ENCODE peak calls at places on chromosome 21, in six cellular contexts. O is A549, L is mesenchymal stem cell, C is astrocyte, H is GM23248, Y is mucosa of descending colon. F is an unnamed sample.

GRCh38 chr21:25733859-25734653 is 648 bp downstream of the ATP5PF start:
- DNase-seq in O (no peak), L (peak), C (peak), H (peak), Y (no peak), F (no peak)

GRCh38 chr21:21921410-21922232 is 923.4 kb downstream of the NCAM2 start:
- DNase-seq in O (no peak), L (peak), C (peak), H (peak), Y (no peak), F (no peak)

GRCh38 chr21:15455819-15456462 is 273.8 kb upstream of the USP25 start:
- DNase-seq in O (no peak), L (no peak), C (no peak), H (no peak), Y (peak), F (no peak)

GRCh38 chr21:25735895-25736597 is 1.3 kb downstream of the GABPA start:
- DNase-seq in O (no peak), L (peak), C (peak), H (peak), Y (no peak), F (no peak)

GRCh38 chr21:26469789-26470188 is 103.3 kb downstream of the CYYR1 start:
- DNase-seq in O (no peak), L (peak), C (peak), H (peak), Y (no peak), F (no peak)

GRCh38 chr21:26107439-26107838 is 63.1 kb downstream of the APP start:
- DNase-seq in O (no peak), L (no peak), C (no peak), H (no peak), Y (no peak), F (no peak)

GRCh38 chr21:20258542-20258941 is 739.7 kb upstream of the NCAM2 start:
- DNase-seq in O (no peak), L (no peak), C (no peak), H (no peak), Y (no peak), F (no peak)

GRCh38 chr21:24050233-24050632 is 1557.0 kb downstream of the MRPL39 start:
- DNase-seq in O (no peak), L (no peak), C (no peak), H (no peak), Y (no peak), F (no peak)

GRCh38 chr21:42061195-42061865 is 9.8 kb upstream of the UMODL1 start:
- DNase-seq in O (no peak), L (no peak), C (no peak), H (no peak), Y (peak), F (peak)

GRCh38 chr21:38342734-38343133 is 85.9 kb downstream of the KCNJ15 start:
- DNase-seq in O (no peak), L (no peak), C (no peak), H (no peak), Y (no peak), F (no peak)

GRCh38 chr21:26140185-26140584 is 30.4 kb downstream of the APP start:
- DNase-seq in O (peak), L (peak), C (peak), H (peak), Y (no peak), F (no peak)

GRCh38 chr21:27250386-27250785 is 283.5 kb upstream of the ADAMTS5 start:
- DNase-seq in O (no peak), L (no peak), C (no peak), H (no peak), Y (no peak), F (no peak)

GRCh38 chr21:31557421-31557955 is 102.0 kb upstream of the SOD1 start:
- DNase-seq in O (no peak), L (no peak), C (no peak), H (no peak), Y (peak), F (no peak)
- H3K4me3 ChIP-seq in O (peak), L (peak), C (peak), H (no peak), Y (no peak), F (peak)

GRCh38 chr21:36704958-36705678 is 6.2 kb downstream of the SIM2 start:
- DNase-seq in O (no peak), L (no peak), C (no peak), H (no peak), Y (no peak), F (no peak)
- H3K4me3 ChIP-seq in O (no peak), L (no peak), C (no peak), H (no peak), Y (no peak), F (no peak)

DNA sequence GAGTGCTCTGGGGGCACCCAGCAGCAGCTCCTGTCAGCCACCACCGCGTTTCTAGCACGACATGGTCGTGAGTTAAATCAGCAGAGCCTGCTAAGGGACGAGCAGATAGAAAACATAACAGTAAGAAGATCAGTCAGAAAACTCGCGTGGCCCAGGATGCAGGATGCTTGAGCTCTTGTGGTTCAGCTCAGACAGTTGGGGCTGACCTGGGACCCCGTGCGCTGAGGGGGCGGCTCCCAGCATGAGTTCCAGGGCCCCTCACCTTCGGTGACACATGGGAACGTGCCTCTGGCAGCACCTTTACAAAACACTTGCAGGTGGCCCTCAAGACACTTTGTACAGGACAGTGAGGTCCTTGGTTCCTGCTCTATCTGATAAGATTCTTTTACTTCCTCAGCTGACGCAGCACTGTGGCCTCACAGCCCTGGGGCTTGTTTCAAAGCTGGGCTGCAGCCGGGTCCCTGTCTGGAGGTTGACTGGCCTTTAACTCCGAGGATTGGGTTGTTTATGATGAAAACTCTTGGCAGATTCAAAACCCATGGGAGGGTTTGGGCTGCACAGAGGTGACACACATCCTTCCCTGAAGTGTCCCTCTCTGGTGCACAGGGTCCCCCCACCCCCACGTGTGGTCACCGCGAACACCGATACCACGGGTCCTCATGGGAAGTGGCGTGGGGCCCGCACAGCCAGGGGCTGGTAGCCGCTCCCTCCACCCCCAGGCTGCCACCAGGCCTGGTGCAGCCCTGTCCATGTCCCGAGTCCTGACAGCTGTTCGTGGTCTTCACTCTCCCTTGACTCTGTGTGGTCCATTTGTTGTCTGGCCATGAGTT is 65.3 kb upstream of the COL6A1 start:
- DNase-seq in O (no peak), L (no peak), C (no peak), H (no peak), Y (no peak), F (no peak)
- H3K4me3 ChIP-seq in O (no peak), L (no peak), C (no peak), H (no peak), Y (no peak), F (no peak)

DNA sequence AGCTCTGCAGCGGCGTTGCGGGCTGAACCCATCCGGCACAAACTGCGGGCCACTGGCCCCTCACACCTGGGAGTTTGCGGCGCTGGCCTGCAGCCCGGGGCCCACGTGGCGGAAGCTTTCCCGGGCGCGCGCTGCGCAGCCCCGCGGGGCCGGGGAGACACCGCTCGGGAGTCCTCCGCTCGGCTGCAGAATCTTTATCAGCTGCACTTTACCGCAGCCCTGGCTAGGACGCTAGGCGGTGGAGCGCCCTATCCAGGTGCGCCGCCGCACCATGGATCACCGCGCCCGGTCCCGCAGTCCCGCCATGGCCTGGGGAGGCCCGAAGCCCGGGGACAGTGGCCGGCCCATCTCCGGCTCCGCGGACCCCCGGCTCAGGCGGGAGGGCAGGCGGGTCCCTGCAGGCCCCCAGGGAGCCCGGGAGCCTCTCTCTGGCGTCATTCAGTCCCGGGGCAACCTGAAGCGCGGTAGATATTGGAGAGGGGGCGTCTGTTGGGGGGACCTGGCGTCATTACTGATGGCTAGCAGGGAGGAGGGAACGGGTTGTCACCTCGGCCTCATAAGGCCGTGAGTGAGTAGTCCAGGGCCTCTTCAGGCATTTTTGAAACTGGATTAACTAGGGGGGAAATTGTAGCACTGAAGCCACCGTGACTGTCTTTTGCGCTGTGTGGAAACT is 5.7 kb upstream of the OLIG2 start:
- DNase-seq in O (no peak), L (no peak), C (no peak), H (no peak), Y (no peak), F (no peak)
- H3K4me3 ChIP-seq in O (no peak), L (no peak), C (no peak), H (no peak), Y (no peak), F (peak)

DNA sequence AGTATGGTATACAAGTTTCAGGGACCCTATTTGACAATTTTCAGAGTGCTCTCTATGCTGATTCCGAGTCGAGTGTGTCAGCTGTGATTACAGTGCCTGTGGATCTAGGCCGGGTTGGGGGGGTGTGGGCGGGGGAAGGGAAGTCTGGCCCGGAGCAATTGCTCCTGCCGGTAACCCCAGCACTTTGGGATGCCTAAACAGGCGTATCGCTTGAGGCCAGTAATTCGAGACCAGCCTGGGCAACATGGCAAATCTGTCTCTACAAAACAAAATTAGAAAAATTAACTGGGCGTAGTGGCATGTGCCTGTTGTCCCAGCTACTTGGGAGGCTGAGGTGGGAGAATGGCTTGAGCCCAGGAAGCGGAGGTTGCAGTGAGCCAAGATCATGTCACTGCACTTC is 1.6 kb upstream of the IL10RB start:
- DNase-seq in O (no peak), L (no peak), C (no peak), H (no peak), Y (no peak), F (no peak)
- H3K4me3 ChIP-seq in O (no peak), L (no peak), C (no peak), H (no peak), Y (no peak), F (no peak)

GRCh38 chr21:35046880-35047229 is 2.2 kb downstream of the RUNX1 start:
- DNase-seq in O (no peak), L (no peak), C (peak), H (peak), Y (no peak), F (no peak)
- H3K4me3 ChIP-seq in O (no peak), L (peak), C (peak), H (peak), Y (no peak), F (peak)

GRCh38 chr21:29096619-29097018 is 23.2 kb upstream of the CCT8 start:
- DNase-seq in O (no peak), L (no peak), C (no peak), H (no peak), Y (no peak), F (no peak)
- H3K4me3 ChIP-seq in O (no peak), L (no peak), C (no peak), H (no peak), Y (no peak), F (no peak)

GRCh38 chr21:43937051-43937832 is 72.2 kb downstream of the AGPAT3 start:
- DNase-seq in O (no peak), L (no peak), C (no peak), H (no peak), Y (no peak), F (no peak)

GRCh38 chr21:43937898-43938309 is 72.9 kb downstream of the AGPAT3 start:
- DNase-seq in O (no peak), L (no peak), C (no peak), H (no peak), Y (no peak), F (no peak)

GRCh38 chr21:43939443-43940328 is 72.4 kb upstream of the TRAPPC10 start:
- DNase-seq in O (no peak), L (no peak), C (no peak), H (no peak), Y (no peak), F (no peak)

GRCh38 chr21:43940329-43940653 is 71.8 kb upstream of the TRAPPC10 start:
- DNase-seq in O (no peak), L (no peak), C (no peak), H (no peak), Y (no peak), F (no peak)

GRCh38 chr21:43938751-43939442 is 73.2 kb upstream of the TRAPPC10 start:
- DNase-seq in O (peak), L (peak), C (peak), H (peak), Y (peak), F (peak)
- H3K4me3 ChIP-seq in O (peak), L (peak), C (peak), H (no peak), Y (no peak), F (peak)

GRCh38 chr21:35868869-35869223 is 191.5 kb downstream of the SETD4 start:
- DNase-seq in O (no peak), L (no peak), C (no peak), H (no peak), Y (no peak), F (no peak)

GRCh38 chr21:35868005-35868868 is 192.1 kb downstream of the SETD4 start:
- DNase-seq in O (no peak), L (no peak), C (no peak), H (peak), Y (no peak), F (no peak)

GRCh38 chr21:35873441-35873840 is 186.9 kb downstream of the SETD4 start:
- DNase-seq in O (no peak), L (no peak), C (no peak), H (no peak), Y (no peak), F (no peak)
- H3K4me3 ChIP-seq in O (no peak), L (peak), C (no peak), H (no peak), Y (no peak), F (no peak)

DNA sequence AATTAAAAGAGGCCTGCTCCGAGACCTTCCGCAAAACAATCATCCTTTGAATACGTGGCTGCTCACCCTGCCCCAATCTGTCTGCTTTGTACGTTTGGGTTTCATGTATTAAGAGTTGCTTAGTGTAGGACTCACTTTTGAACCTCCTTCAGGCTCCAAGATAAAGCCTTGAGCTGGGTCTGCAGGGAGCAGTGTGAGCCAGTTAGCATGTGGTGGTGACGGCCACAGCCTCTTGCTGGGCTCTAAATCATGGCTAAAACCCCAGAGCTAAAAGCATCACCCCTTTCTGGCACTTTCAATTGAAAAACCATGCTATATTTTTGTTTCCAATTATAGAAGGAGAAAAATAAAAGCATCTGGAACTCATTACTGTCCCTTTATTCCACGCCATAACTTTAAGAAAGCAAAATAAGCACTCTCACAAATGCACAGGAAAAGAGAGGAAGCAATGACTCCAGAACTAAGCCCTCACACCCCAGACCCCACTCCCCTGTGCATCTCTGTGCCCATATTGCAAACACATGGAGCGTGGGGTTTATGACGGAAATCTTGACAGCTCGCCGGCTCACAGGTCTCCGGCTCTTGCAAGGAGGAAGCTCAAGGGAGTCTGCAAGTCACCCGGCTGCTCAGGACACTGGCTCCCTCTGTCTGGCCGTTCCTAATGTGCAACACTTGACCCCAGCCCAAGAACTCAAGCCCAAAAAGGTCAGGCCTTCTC is 135.5 kb downstream of the MIS18A start:
- DNase-seq in O (no peak), L (no peak), C (peak), H (peak), Y (no peak), F (no peak)
- H3K4me3 ChIP-seq in O (no peak), L (peak), C (no peak), H (peak), Y (no peak), F (no peak)

F was measured in lower lobe of right lung.